ENCODE peak calls at places on chromosomes 13 and 19, in five cellular contexts. M is AG09309, C is AG04450, I is tibial artery, P is prostate gland. G is an unnamed sample.

GRCh38 chr19:44841255-44841654 is 4.8 kb upstream of the NECTIN2 start:
- DNase-seq in C (no peak), M (no peak), P (no peak), I (no peak), G (no peak)

GRCh38 chr19:15331419-15332310 is 674 bp downstream of the BRD4 start:
- DNase-seq in M (no peak), I (peak), P (peak), C (no peak), G (no peak)

GRCh38 chr13:57630661-57631606 is 610 bp upstream of the PCDH17 start:
- DNase-seq in C (no peak), P (no peak), I (no peak), M (no peak), G (no peak)

GRCh38 chr19:3270908-3271307 is 46.4 kb downstream of the CELF5 start:
- DNase-seq in P (no peak), M (no peak), I (no peak), C (no peak), G (no peak)

GRCh38 chr13:30968734-30969335 is 36.4 kb downstream of the TEX26 start:
- DNase-seq in C (no peak), M (peak), I (no peak), P (no peak), G (no peak)

GRCh38 chr13:46343279-46343949 is 43.6 kb downstream of the RUBCNL start:
- DNase-seq in C (no peak), P (no peak), I (no peak), M (no peak), G (no peak)

GRCh38 chr13:79352107-79352506 is 53.9 kb downstream of the RBM26 start:
- DNase-seq in P (no peak), I (no peak), C (no peak), M (no peak), G (no peak)

GRCh38 chr13:38693641-38694040 is 6.8 kb downstream of the FREM2 start:
- DNase-seq in P (peak), I (no peak), C (no peak), M (no peak), G (no peak)

GRCh38 chr19:35641515-35642151 is at the start of gene ETV2:
- DNase-seq in M (no peak), I (no peak), P (no peak), C (no peak), G (no peak)

GRCh38 chr19:22620401-22620800 is 13.7 kb upstream of the ZNF492 start:
- DNase-seq in M (no peak), I (no peak), P (no peak), C (no peak), G (no peak)

GRCh38 chr19:50703915-50704548 is 15.6 kb downstream of the SHANK1 start:
- DNase-seq in M (no peak), C (no peak), P (no peak), I (no peak), G (no peak)

GRCh38 chr13:94679614-94680013 is 32.7 kb downstream of the SOX21 start:
- DNase-seq in P (no peak), M (no peak), C (no peak), I (no peak), G (no peak)

GRCh38 chr19:10205636-10206035 is 10.9 kb upstream of the DNMT1 start:
- DNase-seq in P (no peak), I (no peak), C (no peak), M (no peak), G (no peak)

GRCh38 chr13:109941951-109942350 is 155.6 kb upstream of the IRS2 start:
- DNase-seq in M (peak), C (no peak), I (no peak), P (no peak), G (no peak)

GRCh38 chr19:33800012-33800680 is 3.5 kb downstream of the KCTD15 start:
- DNase-seq in C (no peak), M (no peak), I (no peak), P (no peak), G (no peak)

GRCh38 chr13:113831061-113831460 is 32.8 kb downstream of the GAS6 start:
- DNase-seq in M (no peak), P (no peak), C (no peak), I (no peak), G (no peak)

GRCh38 chr13:86731987-86732386 is 932.8 kb upstream of the SLITRK6 start:
- DNase-seq in C (no peak), M (no peak), I (no peak), P (no peak), G (no peak)

GRCh38 chr13:95185851-95186250 is 115.4 kb downstream of the ABCC4 start:
- DNase-seq in M (no peak), P (no peak), C (no peak), I (peak), G (no peak)

GRCh38 chr13:97165527-97166425 is 56.4 kb upstream of the MBNL2 start:
- DNase-seq in P (no peak), I (no peak), C (no peak), M (no peak), G (peak)

GRCh38 chr19:5078179-5078578 is 109.3 kb downstream of the KDM4B start:
- DNase-seq in I (no peak), P (no peak), C (no peak), M (no peak), G (no peak)

GRCh38 chr19:8505680-8506401 is 3.4 kb upstream of the PRAM1 start:
- DNase-seq in C (peak), M (no peak), I (peak), P (peak), G (peak)

GRCh38 chr19:7395360-7395781 is 46.6 kb downstream of the ARHGEF18 start:
- DNase-seq in C (no peak), M (no peak), I (no peak), P (no peak), G (no peak)

GRCh38 chr13:114021464-114022308 is 47.8 kb upstream of the C13orf46 start:
- DNase-seq in M (no peak), C (no peak), I (peak), P (no peak), G (no peak)

GRCh38 chr13:75416327-75417005 is 65.5 kb downstream of the TBC1D4 start:
- DNase-seq in P (no peak), I (no peak), M (no peak), C (no peak), G (no peak)

GRCh38 chr19:17107546-17108452 is 32.2 kb downstream of the MYO9B start:
- DNase-seq in P (peak), M (peak), C (peak), I (peak), G (peak)

GRCh38 chr13:97653741-97654140 is 219.8 kb downstream of the RAP2A start:
- DNase-seq in P (no peak), C (peak), M (peak), I (no peak), G (no peak)

GRCh38 chr13:39023316-39023715 is 14.6 kb downstream of the PROSER1 start:
- DNase-seq in I (no peak), P (no peak), M (peak), C (no peak), G (no peak)

GRCh38 chr13:73063166-73063565 is 4.4 kb downstream of the KLF5 start:
- DNase-seq in I (no peak), M (no peak), C (no peak), P (no peak), G (no peak)

GRCh38 chr13:110218601-110219201 is 88.3 kb downstream of the COL4A1 start:
- DNase-seq in M (no peak), I (no peak), C (no peak), P (no peak), G (no peak)

GRCh38 chr13:100673831-100674362 is 698 bp downstream of the TMTC4 start:
- DNase-seq in C (peak), I (peak), M (peak), P (peak), G (no peak)
- H3K4me3 ChIP-seq in C (peak), I (peak), M (peak), P (peak), G (peak)

DNA sequence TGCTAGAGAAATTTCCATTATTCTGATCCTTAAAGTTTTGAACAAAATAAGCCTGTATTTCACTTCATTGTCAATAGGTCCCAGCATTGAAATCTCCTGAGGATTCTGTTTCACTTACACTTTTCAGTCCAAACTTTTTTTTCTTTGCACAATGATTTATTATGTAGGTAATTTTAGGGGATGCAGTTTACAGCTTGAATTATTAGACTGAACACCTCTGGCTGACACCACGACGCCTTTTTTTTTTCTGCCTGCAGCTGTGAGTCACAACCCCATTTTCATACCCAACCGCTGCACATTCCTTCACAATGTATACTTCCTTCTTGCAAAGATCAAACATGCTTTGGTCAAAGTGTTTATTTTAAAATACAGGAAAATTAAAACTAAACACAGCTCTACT is 11.3 kb downstream of the ZIC2 start:
- DNase-seq in M (no peak), P (no peak), I (no peak), C (no peak), G (no peak)
- TF ChIP-seq CTCF in M (no peak), P (no peak), I (no peak), C (no peak), G (no peak)

GRCh38 chr19:30063184-30064020 is 121.4 kb downstream of the URI1 start:
- DNase-seq in P (no peak), I (no peak), M (no peak), C (no peak), G (no peak)

GRCh38 chr19:30064776-30065494 is 122.9 kb downstream of the URI1 start:
- DNase-seq in M (no peak), I (no peak), C (no peak), P (no peak), G (no peak)

GRCh38 chr19:30062331-30063183 is 120.5 kb downstream of the URI1 start:
- DNase-seq in P (no peak), M (no peak), C (no peak), I (no peak), G (no peak)

GRCh38 chr19:30065680-30066606 is 123.9 kb downstream of the URI1 start:
- DNase-seq in P (no peak), M (no peak), I (no peak), C (no peak), G (no peak)

DNA sequence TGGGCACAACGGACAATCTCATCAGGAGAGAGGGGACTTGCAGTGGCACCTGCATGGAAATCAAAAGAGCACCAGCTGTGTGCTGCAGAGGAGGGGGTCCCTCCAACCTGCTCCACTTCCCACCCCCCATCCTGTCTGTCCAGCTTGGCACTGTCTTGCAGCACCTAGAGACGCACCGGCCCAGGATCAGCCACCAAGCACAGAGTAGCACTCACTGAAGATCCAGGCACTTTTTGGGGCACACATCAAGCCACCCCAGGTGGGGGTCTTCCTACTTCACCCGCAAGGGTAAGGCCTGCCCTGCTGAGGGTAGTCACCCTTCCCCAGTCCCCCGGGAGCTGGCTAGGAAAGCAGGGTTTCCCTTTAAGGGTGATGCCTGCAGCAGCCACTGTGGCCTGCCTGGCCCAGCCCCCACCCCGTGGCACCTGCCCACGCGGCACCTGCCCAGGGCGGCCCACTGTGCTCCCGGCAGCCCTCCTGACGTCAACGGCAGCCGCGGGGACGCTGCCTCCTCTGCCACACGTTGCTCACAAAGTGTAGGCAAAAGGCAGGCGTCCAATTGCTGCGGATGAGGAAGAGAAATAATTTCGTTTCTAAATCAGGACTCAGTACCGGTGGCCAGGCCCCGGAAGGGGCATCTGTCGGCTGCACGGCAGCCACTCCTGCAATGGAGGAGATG is 122.1 kb downstream of the URI1 start:
- DNase-seq in P (no peak), C (no peak), I (no peak), M (no peak), G (no peak)
- H3K4me3 ChIP-seq in P (no peak), C (no peak), I (no peak), M (no peak), G (no peak)

GRCh38 chr13:111296417-111296816 is 24.0 kb upstream of the TEX29 start:
- DNase-seq in M (no peak), P (no peak), C (no peak), I (no peak), G (no peak)

GRCh38 chr13:111302045-111302722 is 18.3 kb upstream of the TEX29 start:
- DNase-seq in P (peak), M (no peak), I (no peak), C (no peak), G (no peak)

GRCh38 chr13:111303559-111303958 is 16.9 kb upstream of the TEX29 start:
- DNase-seq in P (no peak), M (no peak), I (no peak), C (no peak), G (no peak)

GRCh38 chr13:111295896-111296295 is 24.5 kb upstream of the TEX29 start:
- DNase-seq in C (no peak), P (no peak), M (no peak), I (no peak), G (no peak)

DNA sequence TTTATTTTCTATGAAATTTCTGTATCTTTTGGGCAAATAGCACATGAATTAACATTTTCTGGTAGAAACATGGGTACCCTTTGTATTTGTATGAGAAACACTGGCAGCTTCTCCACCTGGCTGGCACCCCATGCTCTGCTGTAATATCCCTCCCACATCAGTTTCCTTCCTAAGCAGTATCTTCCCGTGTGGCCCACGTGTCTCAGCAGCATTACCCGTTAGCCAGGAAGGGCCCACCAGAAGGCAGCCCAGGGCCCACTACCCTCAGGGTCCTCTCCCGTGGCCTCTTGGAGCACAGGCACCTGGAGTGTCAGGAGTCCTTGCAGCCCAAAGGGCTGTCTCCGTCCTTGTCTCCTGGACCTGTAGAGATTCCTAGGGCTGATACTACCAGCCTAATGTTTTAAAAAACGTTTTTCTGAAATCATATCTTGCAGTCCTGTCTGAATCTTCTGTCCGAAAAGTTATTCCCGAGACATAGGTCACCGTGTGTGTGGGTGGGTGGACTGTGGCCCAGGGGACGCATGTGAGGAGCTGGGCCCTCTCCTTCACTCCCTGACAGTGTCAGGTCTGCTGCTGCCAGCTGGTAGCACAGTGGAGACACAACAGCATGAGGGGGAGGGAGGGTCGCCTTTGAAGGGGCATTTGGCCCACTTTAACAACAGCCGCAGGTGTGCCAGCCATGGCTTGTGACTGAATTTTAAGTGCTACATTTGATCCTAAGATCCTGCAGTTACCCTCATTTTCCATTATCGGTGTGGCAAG is 22.0 kb upstream of the TEX29 start:
- DNase-seq in P (no peak), C (no peak), M (no peak), I (no peak), G (no peak)
- TF ChIP-seq CTCF in P (no peak), C (no peak), M (no peak), I (no peak), G (no peak)

GRCh38 chr13:59211636-59212035 is 952.1 kb downstream of the DIAPH3 start:
- DNase-seq in M (no peak), C (no peak), I (no peak), P (no peak), G (no peak)

GRCh38 chr13:59205501-59205900 is 958.2 kb downstream of the DIAPH3 start:
- DNase-seq in C (no peak), I (no peak), M (no peak), P (no peak), G (no peak)

GRCh38 chr13:59203855-59204254 is 959.9 kb downstream of the DIAPH3 start:
- DNase-seq in C (no peak), I (no peak), M (no peak), P (no peak), G (no peak)

GRCh38 chr13:59208405-59209195 is 955.1 kb downstream of the DIAPH3 start:
- DNase-seq in I (no peak), M (no peak), P (no peak), C (no peak), G (no peak)
- H3K4me3 ChIP-seq in I (no peak), M (no peak), P (no peak), C (no peak), G (no peak)

GRCh38 chr13:66492479-66492878 is 737.7 kb downstream of the PCDH9 start:
- DNase-seq in I (no peak), M (no peak), C (no peak), P (no peak), G (peak)
- TF ChIP-seq CTCF in I (no peak), M (no peak), C (no peak), P (no peak), G (peak)

DNA sequence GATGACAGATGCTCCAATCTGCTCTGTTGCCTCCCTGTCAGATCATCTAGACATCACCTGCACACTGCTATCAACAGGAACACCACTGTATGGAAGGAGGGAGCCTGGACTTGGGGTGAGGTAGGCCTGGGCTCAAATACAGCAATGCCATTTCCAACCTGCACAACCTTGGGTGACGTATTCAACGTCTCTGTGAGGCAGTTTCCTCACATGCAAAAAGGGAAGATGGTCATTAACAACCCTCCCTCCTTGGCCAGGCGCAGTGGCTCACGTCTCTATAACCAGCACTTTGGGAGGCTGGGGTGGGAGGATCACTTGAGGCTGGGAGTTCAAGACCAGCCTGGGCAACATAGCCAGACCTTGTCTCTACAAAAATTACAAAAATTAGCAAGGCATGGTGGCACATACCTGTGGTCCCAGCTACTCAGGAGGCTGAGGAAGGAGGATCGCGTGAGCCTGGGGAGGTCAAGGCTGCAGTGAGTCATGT is 13.1 kb downstream of the XRCC1 start:
- DNase-seq in I (no peak), P (no peak), M (no peak), C (no peak), G (no peak)
- H3K4me3 ChIP-seq in I (no peak), P (no peak), M (no peak), C (no peak), G (no peak)

G was measured in LNCaP clone FGC.